ENCODE peak calls at places on chromosome X, in four cellular contexts. I is K562, K is IMR-90, X is endothelial cell of umbilical vein. M is an unnamed sample.
A peak's percentile ranks its signal among the peaks of the same experiment; 100 is the strongest.

GRCh38 chrX:37755073-37755472 is 24.8 kb upstream of the CYBB start:
- DNase-seq in I (no peak), K (no peak), X (no peak), M (peak; percentile 67)

GRCh38 chrX:31921236-31921635 is 849.4 kb upstream of the FTHL17 start:
- DNase-seq in I (no peak), K (no peak), X (no peak), M (no peak)

GRCh38 chrX:133412246-133412645 is 3.0 kb downstream of the GPC4 start:
- DNase-seq in I (no peak), K (peak; percentile 13), X (no peak), M (no peak)

GRCh38 chrX:48786341-48786800 is at the start of gene GATA1:
- DNase-seq in I (peak; percentile 75), K (no peak), X (no peak), M (no peak)

GRCh38 chrX:105063743-105064142 is 156.8 kb downstream of the TEX13A start:
- DNase-seq in I (no peak), K (no peak), X (no peak), M (no peak)

GRCh38 chrX:37405954-37406353 is 56.8 kb downstream of the PRRG1 start:
- DNase-seq in I (no peak), K (peak; percentile 70), X (peak; percentile 58), M (no peak)

GRCh38 chrX:130245441-130245840 is 23.3 kb downstream of the ZNF280C start:
- DNase-seq in I (no peak), K (peak; percentile 78), X (no peak), M (no peak)

GRCh38 chrX:95666056-95666455 is 1018.6 kb upstream of the DIAPH2 start:
- DNase-seq in I (no peak), K (no peak), X (no peak), M (no peak)

GRCh38 chrX:64976673-64977040 is 407 bp upstream of the ZC4H2 start:
- DNase-seq in I (no peak), K (no peak), X (no peak), M (no peak)

GRCh38 chrX:100895365-100896075 is 21.4 kb upstream of the NOX1 start:
- DNase-seq in I (no peak), K (peak; percentile 44), X (peak; percentile 26), M (no peak)

GRCh38 chrX:103904301-103904700 is 58.1 kb upstream of the TMSB15B start:
- DNase-seq in I (no peak), K (no peak), X (no peak), M (no peak)

GRCh38 chrX:46837543-46838481 is 969 bp downstream of the RP2 start:
- DNase-seq in I (no peak), K (peak; percentile 46), X (peak; percentile 43), M (no peak)

GRCh38 chrX:18748499-18748898 is 41.1 kb downstream of the PPEF1 start:
- DNase-seq in I (no peak), K (no peak), X (no peak), M (no peak)

GRCh38 chrX:39164212-39164611 is 363.0 kb downstream of the MID1IP1 start:
- DNase-seq in I (no peak), K (no peak), X (no peak), M (no peak)

GRCh38 chrX:39161856-39162255 is 360.6 kb downstream of the MID1IP1 start:
- DNase-seq in I (no peak), K (no peak), X (no peak), M (no peak)

GRCh38 chrX:39165185-39165584 is 363.9 kb downstream of the MID1IP1 start:
- DNase-seq in I (no peak), K (no peak), X (no peak), M (no peak)

GRCh38 chrX:39163585-39163984 is 362.3 kb downstream of the MID1IP1 start:
- DNase-seq in I (no peak), K (no peak), X (no peak), M (no peak)

GRCh38 chrX:39162322-39162721 is 361.1 kb downstream of the MID1IP1 start:
- DNase-seq in I (no peak), K (no peak), X (no peak), M (no peak)
- TF ChIP-seq FOS in I (no peak), K (no peak), X (no peak), M (no peak)

DNA sequence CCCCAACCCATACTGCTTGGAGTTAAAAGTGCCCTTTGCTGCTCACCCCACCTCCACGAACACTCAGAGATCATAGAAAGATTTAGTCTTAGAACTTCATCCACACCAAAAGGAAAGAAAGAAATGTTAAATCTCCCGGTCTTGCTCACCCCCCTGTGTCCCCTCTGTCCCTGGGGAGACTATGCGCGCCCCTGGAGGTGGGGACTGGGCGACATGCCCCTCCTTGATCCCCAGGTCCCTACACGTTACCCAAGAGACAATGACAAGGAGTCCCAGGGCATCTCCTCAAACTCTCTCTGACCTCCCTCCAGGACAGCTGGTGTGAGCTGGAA is 612 bp downstream of the ITM2A start:
- DNase-seq in I (no peak), K (no peak), X (no peak), M (no peak)
- TF ChIP-seq FOS in I (no peak), K (no peak), X (no peak), M (no peak)

DNA sequence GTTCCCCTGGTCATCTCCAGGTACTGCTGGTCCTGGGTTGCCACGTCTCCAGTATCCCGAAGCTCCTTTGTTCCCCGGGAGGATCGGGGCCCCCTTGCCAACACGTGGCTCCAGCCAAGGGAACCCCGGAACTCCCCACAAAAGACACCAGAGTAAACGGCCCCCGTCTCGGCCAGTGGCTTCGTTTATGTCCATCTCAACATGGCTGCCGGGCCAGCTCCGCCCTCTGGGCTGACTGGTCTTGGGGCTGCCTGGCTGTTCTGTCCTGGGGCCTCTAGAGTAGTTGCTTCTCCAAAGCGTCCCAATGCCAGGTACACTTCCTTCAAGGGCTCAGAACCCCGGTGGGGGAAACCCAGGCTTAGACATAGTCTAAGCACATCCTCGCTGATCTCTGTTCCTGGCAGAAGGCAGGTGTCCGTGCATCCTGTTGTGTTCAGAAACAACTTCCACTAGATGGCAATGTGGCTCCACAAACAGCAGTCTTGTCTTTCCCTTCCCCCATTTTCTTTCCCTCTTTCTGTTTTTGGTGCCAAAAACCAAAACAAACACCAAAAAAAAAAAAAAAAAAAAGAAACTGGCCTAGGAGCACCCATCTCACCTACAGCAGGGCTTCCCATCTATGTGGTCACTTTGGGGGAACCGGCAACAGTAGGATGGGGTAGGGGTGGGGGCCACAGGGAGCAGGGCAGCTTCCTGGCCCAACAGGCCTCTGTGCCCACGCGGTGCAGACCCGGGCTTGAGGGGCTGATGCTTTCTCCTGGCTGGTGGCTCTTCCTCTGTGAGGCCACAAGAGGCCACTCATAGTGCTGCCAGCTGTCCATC is 35.3 kb downstream of the NBDY start:
- DNase-seq in I (peak; percentile 38), K (peak; percentile 87), X (peak; percentile 64), M (peak; percentile 99)
- TF ChIP-seq FOS in I (no peak), K (no peak), X (no peak), M (no peak)

GRCh38 chrX:54044877-54045328 is 630 bp upstream of the PHF8 start:
- DNase-seq in I (no peak), K (no peak), X (no peak), M (peak; percentile 4)
- TF ChIP-seq FOS in I (no peak), K (no peak), X (no peak), M (no peak)

GRCh38 chrX:6448003-6448402 is 86.9 kb downstream of the VCX3A start:
- DNase-seq in I (no peak), K (no peak), X (no peak), M (no peak)
- TF ChIP-seq FOS in I (no peak), K (no peak), X (no peak), M (no peak)

DNA sequence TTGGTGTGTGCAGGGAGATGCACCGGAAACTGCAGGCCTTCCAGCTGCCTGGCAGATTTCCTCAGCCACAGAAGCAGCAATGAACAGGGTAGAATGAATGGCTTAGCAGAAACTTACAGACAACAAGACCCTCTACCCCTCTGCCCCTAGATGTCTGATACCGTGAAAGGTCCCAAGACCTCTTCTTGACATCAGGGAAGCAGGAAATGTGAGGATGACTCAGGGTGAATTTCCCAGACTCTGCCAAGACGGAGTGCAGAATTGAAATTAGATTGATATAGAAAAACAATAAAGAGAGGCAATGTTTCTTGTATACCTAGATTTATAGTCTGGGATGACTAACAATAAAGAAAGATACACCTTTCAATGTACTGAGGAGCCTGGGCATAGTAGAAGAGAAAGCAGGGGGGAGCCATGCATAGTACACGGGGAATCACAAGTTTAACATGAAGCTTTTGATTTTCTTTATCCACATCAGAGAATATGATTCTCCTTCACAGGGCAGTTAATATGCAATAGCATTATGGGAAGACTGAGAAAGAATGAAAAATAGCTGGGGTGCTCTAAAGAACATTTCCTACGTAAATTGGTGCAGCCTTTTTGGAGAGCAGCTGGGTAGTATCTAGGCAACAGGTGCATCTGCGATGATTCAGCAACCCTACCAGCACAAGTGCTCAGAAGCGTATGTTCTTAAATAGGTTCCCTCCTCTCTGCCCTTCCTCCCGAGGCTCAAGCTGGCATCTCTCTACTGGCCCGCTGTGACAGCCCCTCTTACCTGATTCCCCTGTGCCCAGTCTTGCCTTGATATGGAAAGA is 18.3 kb upstream of the CXCR3 start:
- DNase-seq in I (no peak), K (no peak), X (peak; percentile 53), M (no peak)
- TF ChIP-seq FOS in I (no peak), K (no peak), X (peak; percentile 33), M (no peak)

GRCh38 chrX:50484662-50485061 is 14.0 kb upstream of the DGKK start:
- DNase-seq in I (no peak), K (no peak), X (no peak), M (no peak)
- TF ChIP-seq FOS in I (no peak), K (no peak), X (no peak), M (no peak)

DNA sequence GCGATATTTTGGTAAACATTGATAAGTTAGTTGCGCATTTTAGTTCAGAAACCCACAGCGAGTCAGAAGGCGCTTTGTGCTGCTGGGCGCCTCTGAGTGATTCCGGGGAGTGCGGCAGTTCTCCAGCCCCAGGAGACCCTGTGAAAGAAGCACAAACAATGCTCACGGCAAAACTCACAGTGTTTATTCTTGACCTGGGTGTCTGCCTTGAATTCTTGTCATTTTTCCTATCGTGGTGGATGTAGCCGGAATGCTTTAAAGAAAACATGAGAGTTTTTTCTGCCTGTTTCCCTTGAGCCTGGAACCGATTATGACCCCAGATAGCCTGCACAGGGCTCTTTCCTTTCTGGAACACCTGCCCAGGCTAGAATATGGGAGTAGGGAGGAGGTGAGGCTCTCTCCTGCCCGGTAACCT is 6.7 kb downstream of the TBL1X start:
- DNase-seq in I (no peak), K (peak; percentile 63), X (no peak), M (no peak)
- TF ChIP-seq FOS in I (no peak), K (no peak), X (no peak), M (no peak)

GRCh38 chrX:139734996-139735395 is 27.0 kb upstream of the MCF2 start:
- DNase-seq in I (no peak), K (no peak), X (no peak), M (no peak)

GRCh38 chrX:139738581-139738980 is 30.6 kb upstream of the MCF2 start:
- DNase-seq in I (no peak), K (peak; percentile 26), X (peak; percentile 53), M (no peak)

DNA sequence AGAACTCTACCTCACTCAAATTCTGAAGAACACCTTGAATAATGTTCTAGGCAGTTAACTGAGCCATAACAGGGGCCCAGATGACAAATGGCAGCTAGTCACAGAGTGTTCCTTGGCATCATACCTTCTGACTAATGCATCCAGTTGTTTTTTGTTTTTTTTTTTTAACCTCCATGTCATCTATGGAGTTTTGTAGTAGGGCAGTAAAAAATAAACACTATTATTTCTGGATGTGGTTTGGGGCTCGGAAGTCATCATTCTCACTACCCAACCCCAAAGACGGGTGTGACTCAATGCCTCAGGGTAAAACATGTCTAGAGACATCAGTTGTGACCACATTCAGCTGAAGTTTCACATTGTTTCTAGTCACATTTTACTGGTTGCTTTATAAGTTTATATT is 31.2 kb upstream of the MCF2 start:
- DNase-seq in I (no peak), K (peak; percentile 49), X (peak; percentile 44), M (peak; percentile 19)
- TF ChIP-seq FOS in I (no peak), K (no peak), X (peak; percentile 55), M (no peak)